ENCODE peak calls at places on chromosomes 1 and 21, in ten cellular contexts. E is psoas muscle, I is heart right ventricle, F is kidney, A is endodermal cell, B is Peyer's patch, Q is cardiac muscle cell, T is thoracic aorta, Y is tibial artery, H is H9. W is an unnamed sample. For H3K9me3, the result is how much of the 10 kb centered on the place peaks cover.

GRCh38 chr1:163054056-163054706 is 15.0 kb upstream of the RGS4 start:
- DNase-seq in A (no peak), B (no peak), T (no peak), E (no peak), F (no peak), Y (no peak), H (no peak), Q (no peak), I (no peak), W (no peak)

GRCh38 chr21:17585875-17586450 is 26.7 kb downstream of the BTG3 start:
- DNase-seq in E (no peak), I (no peak), F (no peak), Q (peak), B (no peak), H (no peak), A (no peak), Y (no peak), T (no peak), W (no peak)

GRCh38 chr1:44421374-44422028 is 16.4 kb downstream of the RNF220 start:
- DNase-seq in E (no peak), Y (no peak), Q (no peak), B (no peak), I (no peak), F (no peak), T (no peak), A (no peak), H (no peak), W (no peak)

GRCh38 chr1:220045356-220046051 is 801 bp downstream of the EPRS1 start:
- DNase-seq in Q (no peak), H (no peak), A (no peak), E (no peak), Y (no peak), F (no peak), B (no peak), I (no peak), T (no peak), W (no peak)

GRCh38 chr1:44531785-44532566 is 126.9 kb downstream of the RNF220 start:
- DNase-seq in Q (peak), B (peak), A (no peak), Y (no peak), T (no peak), H (no peak), F (no peak), I (no peak), E (no peak), W (no peak)

GRCh38 chr1:178094752-178095645 is 1.1 kb downstream of the RASAL2 start:
- DNase-seq in A (no peak), Y (no peak), T (no peak), E (no peak), I (no peak), H (no peak), Q (peak), B (no peak), F (no peak), W (no peak)

GRCh38 chr1:41314376-41314775 is 46.9 kb upstream of the FOXO6 start:
- DNase-seq in I (no peak), Y (no peak), T (no peak), E (no peak), A (no peak), F (no peak), H (no peak), Q (peak), B (no peak), W (no peak)

GRCh38 chr1:170556910-170557309 is 24.9 kb downstream of the GORAB start:
- DNase-seq in I (no peak), H (no peak), Q (peak), F (no peak), A (no peak), B (no peak), E (no peak), Y (no peak), T (no peak), W (no peak)

GRCh38 chr1:156851779-156852413 is 7.0 kb downstream of the INSRR start:
- DNase-seq in B (no peak), Y (no peak), I (peak), T (no peak), F (no peak), Q (no peak), E (no peak), A (no peak), H (no peak), W (peak)

GRCh38 chr1:207034998-207035397 is 2.4 kb upstream of the C1orf116 start:
- DNase-seq in E (no peak), H (no peak), B (no peak), F (no peak), T (no peak), A (no peak), Y (no peak), Q (no peak), I (no peak), W (no peak)

GRCh38 chr1:42168798-42169197 is 4.3 kb upstream of the GUCA2A start:
- DNase-seq in F (no peak), H (no peak), Q (no peak), B (no peak), Y (no peak), E (no peak), I (no peak), T (no peak), A (peak), W (no peak)

GRCh38 chr1:116205941-116206679 is 94.9 kb downstream of the MAB21L3 start:
- DNase-seq in B (no peak), H (no peak), Y (no peak), F (no peak), I (no peak), Q (no peak), T (no peak), E (no peak), A (no peak), W (no peak)

GRCh38 chr1:12161662-12162458 is 4.9 kb upstream of the TNFRSF1B start:
- DNase-seq in E (peak), F (peak), Q (peak), B (peak), T (peak), A (peak), I (peak), Y (peak), H (peak), W (peak)

GRCh38 chr1:57423135-57424131 is at the start of gene DAB1:
- DNase-seq in F (peak), A (peak), E (no peak), Y (no peak), I (no peak), T (no peak), Q (peak), H (peak), B (no peak), W (peak)

GRCh38 chr1:28883242-28883616 is 31.1 kb upstream of the EPB41 start:
- DNase-seq in B (no peak), T (no peak), H (no peak), I (no peak), Q (no peak), A (no peak), Y (no peak), F (no peak), E (no peak), W (no peak)

GRCh38 chr1:176795929-176796328 is 333.0 kb downstream of the PAPPA2 start:
- DNase-seq in T (no peak), I (no peak), H (no peak), B (no peak), Q (no peak), A (peak), E (no peak), Y (peak), F (no peak), W (no peak)

GRCh38 chr21:44875341-44875740 is 1.9 kb upstream of the PTTG1IP start:
- DNase-seq in H (no peak), E (no peak), Y (no peak), T (no peak), I (no peak), A (no peak), F (no peak), B (no peak), Q (peak), W (no peak)

GRCh38 chr1:245448858-245449534 is 294.2 kb downstream of the KIF26B start:
- DNase-seq in E (no peak), F (no peak), B (no peak), A (peak), Y (no peak), Q (peak), H (no peak), T (no peak), I (no peak), W (no peak)

GRCh38 chr1:155893389-155894142 is 17.6 kb downstream of the RIT1 start:
- DNase-seq in F (no peak), B (no peak), A (no peak), T (peak), H (no peak), E (no peak), Q (peak), Y (peak), I (no peak), W (no peak)

GRCh38 chr1:198333744-198334143 is 176.9 kb downstream of the NEK7 start:
- DNase-seq in Y (no peak), Q (no peak), H (no peak), I (no peak), F (no peak), E (no peak), A (no peak), T (no peak), B (no peak), W (no peak)

GRCh38 chr1:183733610-183734219 is 71.2 kb upstream of the RGL1 start:
- DNase-seq in Y (no peak), H (no peak), I (no peak), F (no peak), B (no peak), T (no peak), E (no peak), Q (peak), A (no peak), W (no peak)

GRCh38 chr1:48019714-48020315 is 22.6 kb upstream of the TRABD2B start:
- DNase-seq in H (peak), I (peak), Q (peak), A (peak), Y (peak), F (peak), T (peak), E (peak), B (peak), W (peak)

GRCh38 chr1:149966405-149966804 is 29.7 kb upstream of the MTMR11 start:
- DNase-seq in T (no peak), E (no peak), B (no peak), H (no peak), F (no peak), A (no peak), Y (no peak), I (no peak), Q (no peak), W (no peak)

GRCh38 chr1:37691497-37692077 is 729 bp upstream of the CDCA8 start:
- DNase-seq in H (peak), B (peak), Y (peak), F (peak), Q (peak), I (peak), A (peak), E (peak), T (no peak), W (peak)

GRCh38 chr21:33240404-33240803 is 10.7 kb downstream of the IFNAR2 start:
- DNase-seq in I (no peak), Q (no peak), T (no peak), A (no peak), E (no peak), F (no peak), Y (no peak), H (no peak), B (no peak), W (no peak)

GRCh38 chr1:100342391-100342790 is 9.9 kb upstream of the CDC14A start:
- DNase-seq in Q (no peak), Y (no peak), B (no peak), E (no peak), I (no peak), A (no peak), H (no peak), F (no peak), T (no peak), W (no peak)

GRCh38 chr1:229018674-229019295 is 252.1 kb upstream of the RAB4A start:
- DNase-seq in B (no peak), I (no peak), Y (no peak), Q (no peak), A (peak), F (no peak), E (no peak), T (no peak), H (no peak), W (no peak)

GRCh38 chr1:16178596-16179497 is 23.0 kb upstream of the EPHA2 start:
- DNase-seq in A (no peak), T (no peak), I (no peak), Q (no peak), E (no peak), H (no peak), F (no peak), Y (no peak), B (no peak), W (no peak)

GRCh38 chr1:193060938-193061337 is 1.5 kb downstream of the RO60 start:
- DNase-seq in E (no peak), Q (peak), I (no peak), Y (no peak), T (no peak), B (no peak), A (no peak), F (no peak), H (no peak), W (no peak)

GRCh38 chr1:151907363-151908139 is 1.8 kb downstream of the THEM4 start:
- DNase-seq in E (no peak), T (no peak), Q (no peak), Y (no peak), F (no peak), H (no peak), A (no peak), B (no peak), I (no peak), W (no peak)
- H3K9me3 ChIP-seq in E (under half), T (under half), Q (under half), Y (under half), F (under half), H (under half), A (half or more), B (under half), I (under half), W (under half)

GRCh38 chr1:31065310-31066217 is at the start of gene PUM1:
- DNase-seq in H (peak), E (peak), Y (peak), T (peak), B (peak), Q (peak), A (peak), F (peak), I (peak), W (peak)
- TF ChIP-seq CTCF in H (no peak), E (peak), Y (peak), T (peak), B (no peak), Q (no peak), A (peak), F (no peak), I (peak), W (no peak)

GRCh38 chr21:22476214-22476613 is 1478.0 kb downstream of the NCAM2 start:
- DNase-seq in F (no peak), A (no peak), H (no peak), Y (no peak), B (no peak), T (no peak), I (no peak), Q (no peak), E (no peak), W (no peak)

GRCh38 chr21:22476726-22477646 is 1478.8 kb downstream of the NCAM2 start:
- DNase-seq in T (no peak), I (no peak), Y (no peak), Q (no peak), B (no peak), A (peak), E (no peak), H (peak), F (peak), W (no peak)

GRCh38 chr21:22468893-22469292 is 1470.7 kb downstream of the NCAM2 start:
- DNase-seq in Q (no peak), H (no peak), B (no peak), E (no peak), I (no peak), A (no peak), F (no peak), Y (no peak), T (no peak), W (no peak)

DNA sequence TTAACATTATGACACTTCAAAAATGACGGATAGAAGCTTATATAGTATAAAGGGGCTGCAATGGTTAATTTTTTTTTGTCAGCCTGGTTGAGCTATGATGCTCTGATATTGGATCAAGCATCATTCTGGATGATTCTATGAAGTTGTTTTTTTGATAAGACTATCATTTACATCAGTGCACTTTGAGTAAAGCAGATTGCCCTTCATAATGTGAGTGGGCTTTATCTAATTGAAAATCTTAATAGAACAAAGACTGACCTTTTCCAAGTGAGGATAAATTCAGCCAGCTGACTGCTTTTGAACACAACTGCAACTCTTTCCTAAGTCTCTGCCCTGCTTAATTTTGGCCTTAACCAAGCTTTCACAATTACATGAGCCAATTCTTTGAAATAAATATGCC is 1476.2 kb downstream of the NCAM2 start:
- DNase-seq in E (no peak), I (no peak), F (no peak), T (no peak), B (no peak), H (no peak), Y (no peak), Q (no peak), A (no peak), W (no peak)
- H3K9me3 ChIP-seq in E (under half), I (under half), F (under half), T (under half), B (under half), H (under half), Y (under half), Q (under half), A (under half), W (under half)

GRCh38 chr1:201946224-201946908 is at the start of gene LMOD1:
- DNase-seq in B (peak), F (peak), Y (peak), I (peak), A (peak), Q (peak), H (peak), E (peak), T (peak), W (peak)

GRCh38 chr1:201944639-201945038 is 1.7 kb downstream of the LMOD1 start:
- DNase-seq in B (no peak), F (no peak), A (no peak), I (no peak), T (no peak), E (no peak), Y (no peak), Q (no peak), H (no peak), W (no peak)

GRCh38 chr1:201944002-201944401 is 2.3 kb downstream of the LMOD1 start:
- DNase-seq in E (no peak), T (no peak), Q (no peak), A (no peak), B (no peak), H (no peak), F (no peak), I (no peak), Y (no peak), W (no peak)

GRCh38 chr1:201945863-201946223 is 505 bp downstream of the LMOD1 start:
- DNase-seq in Q (no peak), Y (no peak), E (no peak), H (no peak), F (no peak), I (no peak), B (no peak), A (no peak), T (no peak), W (no peak)

DNA sequence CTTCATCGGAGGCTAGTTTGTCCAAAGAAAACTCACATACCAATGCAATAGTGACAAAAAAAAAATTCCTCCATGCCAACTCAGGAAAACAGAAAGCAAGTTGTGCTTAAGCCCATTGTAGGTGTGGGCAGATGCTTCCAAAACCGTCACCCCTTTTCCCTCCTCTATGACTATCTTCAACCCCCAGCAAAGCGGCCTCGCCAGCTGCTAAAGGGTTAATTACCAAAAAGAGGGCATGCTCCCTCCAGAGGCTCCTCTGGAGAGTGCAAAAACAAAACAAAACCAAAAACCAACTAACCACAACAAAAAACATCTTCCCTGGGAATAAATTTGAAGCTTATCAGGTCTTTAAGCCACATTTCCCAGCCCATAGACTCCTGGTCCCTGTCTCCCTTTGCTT is 1.2 kb downstream of the LMOD1 start:
- DNase-seq in B (no peak), E (no peak), Q (no peak), I (no peak), A (peak), T (no peak), Y (no peak), F (no peak), H (no peak), W (no peak)
- TF ChIP-seq CTCF in B (no peak), E (peak), Q (peak), I (peak), A (peak), T (peak), Y (peak), F (no peak), H (peak), W (peak)

DNA sequence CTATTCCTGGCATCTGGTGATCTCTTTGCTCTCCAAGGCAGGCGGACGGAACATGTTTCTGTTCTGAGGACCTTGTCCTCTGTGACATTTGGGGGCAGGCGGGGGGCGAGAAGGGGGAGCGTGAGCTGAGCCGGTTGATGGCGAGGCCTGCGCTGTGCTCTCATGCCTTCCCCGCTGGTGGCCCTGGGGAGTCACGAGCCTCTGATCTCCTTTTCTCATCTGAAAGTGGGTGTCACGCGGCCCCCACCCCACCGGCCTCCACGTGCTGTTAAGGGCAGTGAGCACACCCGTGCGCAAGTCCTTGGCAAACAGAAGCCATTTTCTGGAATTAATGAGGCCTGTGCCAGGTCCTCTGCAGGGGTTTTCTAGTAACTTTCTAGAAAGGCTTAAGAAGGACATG is 102.8 kb upstream of the ACTRT2 start:
- DNase-seq in I (no peak), H (no peak), Y (no peak), F (no peak), E (no peak), Q (no peak), B (no peak), T (no peak), A (no peak), W (no peak)
- H3K9me3 ChIP-seq in I (under half), H (half or more), Y (under half), F (under half), E (under half), Q (under half), B (under half), T (under half), A (under half), W (under half)

W was measured in heart left ventricle.